ENCODE peak calls at places on chromosomes 1 and 21, in four cellular contexts. One of them, this sample, is unnamed.
A peak's percentile ranks its signal among the peaks of the same experiment; 100 is the strongest.

GRCh38 chr1:118136511-118136937 is 48.5 kb downstream of the SPAG17 start:
- DNase-seq in HepG2: no peak
- DNase-seq in breast epithelium: no peak
- DNase-seq in upper lobe of left lung: no peak
- DNase-seq in this sample: no peak

GRCh38 chr1:40712997-40713396 is 21.5 kb downstream of the NFYC start:
- DNase-seq in breast epithelium: no peak
- DNase-seq in HepG2: no peak
- DNase-seq in upper lobe of left lung: no peak
- DNase-seq in this sample: no peak

GRCh38 chr1:211331011-211331709 is 4.5 kb downstream of the TRAF5 start:
- DNase-seq in HepG2: no peak
- DNase-seq in upper lobe of left lung: no peak
- DNase-seq in breast epithelium: no peak
- DNase-seq in this sample: no peak

GRCh38 chr1:34908369-34908768 is 21.1 kb downstream of the DLGAP3 start:
- DNase-seq in upper lobe of left lung: no peak
- DNase-seq in HepG2: no peak
- DNase-seq in breast epithelium: no peak
- DNase-seq in this sample: no peak

GRCh38 chr1:214977133-214977532 is 105.4 kb upstream of the KCNK2 start:
- DNase-seq in upper lobe of left lung: no peak
- DNase-seq in breast epithelium: no peak
- DNase-seq in HepG2: no peak
- DNase-seq in this sample: no peak

GRCh38 chr1:157163273-157164127 is 25.3 kb upstream of the ETV3 start:
- DNase-seq in HepG2: peak; percentile 38
- DNase-seq in upper lobe of left lung: peak; percentile 56
- DNase-seq in breast epithelium: peak; percentile 50
- DNase-seq in this sample: peak; percentile 87

GRCh38 chr1:236341298-236341697 is 52.8 kb upstream of the EDARADD start:
- DNase-seq in HepG2: no peak
- DNase-seq in breast epithelium: no peak
- DNase-seq in upper lobe of left lung: no peak
- DNase-seq in this sample: no peak

GRCh38 chr1:145720556-145720877 is 1.2 kb downstream of the CD160 start:
- DNase-seq in breast epithelium: no peak
- DNase-seq in upper lobe of left lung: no peak
- DNase-seq in HepG2: no peak
- DNase-seq in this sample: peak; percentile 39

GRCh38 chr1:228343211-228343661 is 63.4 kb downstream of the TRIM11 start:
- DNase-seq in upper lobe of left lung: no peak
- DNase-seq in breast epithelium: no peak
- DNase-seq in HepG2: no peak
- DNase-seq in this sample: no peak

GRCh38 chr1:12547586-12548225 is 70.3 kb downstream of the DHRS3 start:
- DNase-seq in breast epithelium: no peak
- DNase-seq in HepG2: no peak
- DNase-seq in upper lobe of left lung: no peak
- DNase-seq in this sample: no peak

GRCh38 chr21:42461185-42461520 is 34.9 kb downstream of the RSPH1 start:
- DNase-seq in HepG2: no peak
- DNase-seq in breast epithelium: no peak
- DNase-seq in upper lobe of left lung: no peak
- DNase-seq in this sample: no peak

GRCh38 chr1:64539279-64539678 is 69.3 kb downstream of the CACHD1 start:
- DNase-seq in upper lobe of left lung: no peak
- DNase-seq in breast epithelium: no peak
- DNase-seq in HepG2: no peak
- DNase-seq in this sample: no peak

GRCh38 chr1:246158131-246158530 is 348.9 kb downstream of the SMYD3 start:
- DNase-seq in upper lobe of left lung: no peak
- DNase-seq in breast epithelium: no peak
- DNase-seq in HepG2: no peak
- DNase-seq in this sample: no peak

GRCh38 chr1:203307690-203308126 is 2.4 kb downstream of the BTG2 start:
- DNase-seq in HepG2: no peak
- DNase-seq in upper lobe of left lung: no peak
- DNase-seq in breast epithelium: no peak
- DNase-seq in this sample: no peak

GRCh38 chr21:45033791-45034555 is 40.4 kb upstream of the ADARB1 start:
- DNase-seq in breast epithelium: no peak
- DNase-seq in upper lobe of left lung: no peak
- DNase-seq in HepG2: no peak
- DNase-seq in this sample: no peak

GRCh38 chr1:31944205-31945089 is 6.3 kb upstream of the PTP4A2 start:
- DNase-seq in HepG2: peak; percentile 46
- DNase-seq in breast epithelium: peak; percentile 49
- DNase-seq in upper lobe of left lung: peak; percentile 94
- DNase-seq in this sample: peak; percentile 98

GRCh38 chr1:58031416-58031815 is 515.1 kb downstream of the OMA1 start:
- DNase-seq in upper lobe of left lung: no peak
- DNase-seq in breast epithelium: no peak
- DNase-seq in HepG2: no peak
- DNase-seq in this sample: no peak

GRCh38 chr1:181743878-181744312 is 260.6 kb downstream of the CACNA1E start:
- DNase-seq in HepG2: no peak
- DNase-seq in breast epithelium: no peak
- DNase-seq in upper lobe of left lung: peak; percentile 65
- DNase-seq in this sample: no peak

GRCh38 chr1:73813726-73814125 is 384.2 kb downstream of the LRRIQ3 start:
- DNase-seq in breast epithelium: no peak
- DNase-seq in HepG2: no peak
- DNase-seq in upper lobe of left lung: peak; percentile 30
- DNase-seq in this sample: no peak

GRCh38 chr1:241771117-241771516 is 76.9 kb upstream of the EXO1 start:
- DNase-seq in HepG2: no peak
- DNase-seq in breast epithelium: no peak
- DNase-seq in upper lobe of left lung: no peak
- DNase-seq in this sample: no peak

GRCh38 chr1:226846801-226847200 is 23.6 kb upstream of the PSEN2 start:
- DNase-seq in upper lobe of left lung: no peak
- DNase-seq in HepG2: no peak
- DNase-seq in breast epithelium: no peak
- DNase-seq in this sample: no peak

GRCh38 chr1:67716800-67717199 is 31.8 kb downstream of the GADD45A start:
- DNase-seq in upper lobe of left lung: no peak
- DNase-seq in HepG2: no peak
- DNase-seq in breast epithelium: peak; percentile 68
- DNase-seq in this sample: no peak

GRCh38 chr1:156865865-156866678 is 5.4 kb downstream of the NTRK1 start:
- DNase-seq in breast epithelium: no peak
- DNase-seq in upper lobe of left lung: no peak
- DNase-seq in HepG2: no peak
- DNase-seq in this sample: no peak

GRCh38 chr21:34881421-34881820 is 167.7 kb downstream of the RUNX1 start:
- DNase-seq in breast epithelium: no peak
- DNase-seq in HepG2: no peak
- DNase-seq in upper lobe of left lung: no peak
- DNase-seq in this sample: no peak

GRCh38 chr1:38270241-38270871 is 223.8 kb upstream of the POU3F1 start:
- DNase-seq in breast epithelium: no peak
- DNase-seq in upper lobe of left lung: no peak
- DNase-seq in HepG2: no peak
- DNase-seq in this sample: peak; percentile 41

GRCh38 chr21:31354122-31354521 is 10.1 kb upstream of the TIAM1 start:
- DNase-seq in upper lobe of left lung: no peak
- DNase-seq in breast epithelium: no peak
- DNase-seq in HepG2: no peak
- DNase-seq in this sample: no peak

GRCh38 chr1:245621589-245621988 is 466.8 kb downstream of the KIF26B start:
- DNase-seq in upper lobe of left lung: no peak
- DNase-seq in breast epithelium: no peak
- DNase-seq in HepG2: no peak
- DNase-seq in this sample: no peak

GRCh38 chr1:24793762-24794161 is 48.5 kb downstream of the CLIC4 start:
- DNase-seq in HepG2: no peak
- DNase-seq in upper lobe of left lung: no peak
- DNase-seq in breast epithelium: no peak
- DNase-seq in this sample: no peak
- TF ChIP-seq POLR2AphosphoS5 in HepG2: no peak
- TF ChIP-seq POLR2AphosphoS5 in upper lobe of left lung: peak; percentile 23
- TF ChIP-seq POLR2AphosphoS5 in breast epithelium: no peak
- TF ChIP-seq POLR2AphosphoS5 in this sample: peak; percentile 23

DNA sequence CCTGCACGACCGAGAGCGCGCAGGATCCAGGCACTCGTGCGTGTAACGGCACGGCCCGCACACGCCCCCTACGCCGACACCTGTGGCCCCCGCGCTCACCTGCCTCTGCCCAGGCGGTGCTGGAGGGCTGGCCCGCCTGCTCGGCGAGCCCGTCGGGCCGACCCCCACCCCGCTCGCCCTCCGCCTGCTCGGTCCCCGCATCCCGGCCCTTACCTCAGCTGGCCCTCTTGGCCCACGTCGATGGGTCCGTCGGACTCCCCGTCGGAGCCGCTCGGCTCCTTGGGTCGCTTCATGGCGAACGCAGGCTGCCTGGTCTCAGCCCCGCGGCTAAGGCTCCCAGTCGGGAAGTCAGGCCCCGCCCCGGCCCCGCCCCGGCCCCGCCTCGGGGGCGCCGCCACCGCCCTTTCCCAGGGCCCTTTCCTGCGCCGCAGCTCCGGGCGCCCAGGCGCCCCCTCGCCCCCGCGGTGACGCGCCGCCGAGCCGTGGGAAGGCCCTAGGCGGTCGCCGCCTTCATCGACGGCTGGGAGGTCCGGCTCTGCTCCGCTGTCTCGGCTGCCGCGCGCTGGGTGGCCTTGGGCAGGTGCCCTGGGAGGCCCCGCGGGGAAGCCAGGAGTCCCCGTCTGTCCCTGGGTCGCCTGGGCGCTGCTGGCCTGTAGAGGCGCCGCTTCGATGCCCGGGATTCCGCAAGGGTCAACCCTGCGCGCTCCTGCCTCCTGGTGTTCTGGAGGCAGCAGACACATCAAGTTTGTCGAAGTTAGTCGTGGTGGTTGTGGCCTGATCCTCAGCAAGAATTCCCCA is at the start of gene HEYL:
- DNase-seq in breast epithelium: no peak
- DNase-seq in HepG2: peak; percentile 40
- DNase-seq in upper lobe of left lung: peak; percentile 83
- DNase-seq in this sample: peak; percentile 89
- TF ChIP-seq CTCF in breast epithelium: peak; percentile 15
- TF ChIP-seq CTCF in HepG2: peak; percentile 62
- TF ChIP-seq CTCF in upper lobe of left lung: peak; percentile 77
- TF ChIP-seq CTCF in this sample: no peak

GRCh38 chr1:160112370-160112769 is 3.2 kb upstream of the ATP1A2 start:
- DNase-seq in breast epithelium: no peak
- DNase-seq in upper lobe of left lung: no peak
- DNase-seq in HepG2: no peak
- DNase-seq in this sample: no peak

GRCh38 chr1:160115545-160116276 is at the start of gene ATP1A2:
- DNase-seq in breast epithelium: no peak
- DNase-seq in upper lobe of left lung: no peak
- DNase-seq in HepG2: no peak
- DNase-seq in this sample: no peak

GRCh38 chr1:160116277-160117147 is 953 bp downstream of the ATP1A2 start:
- DNase-seq in breast epithelium: no peak
- DNase-seq in upper lobe of left lung: no peak
- DNase-seq in HepG2: no peak
- DNase-seq in this sample: no peak

GRCh38 chr1:160114085-160114484 is 1.5 kb upstream of the ATP1A2 start:
- DNase-seq in HepG2: no peak
- DNase-seq in upper lobe of left lung: no peak
- DNase-seq in breast epithelium: no peak
- DNase-seq in this sample: no peak

GRCh38 chr1:160113407-160113806 is 2.2 kb upstream of the ATP1A2 start:
- DNase-seq in breast epithelium: no peak
- DNase-seq in upper lobe of left lung: no peak
- DNase-seq in HepG2: no peak
- DNase-seq in this sample: no peak
- H3K4me1 ChIP-seq in breast epithelium: no peaks in the 10 kb centered on the region
- H3K4me1 ChIP-seq in upper lobe of left lung: peaks cover 2% of the 10 kb centered on the region
- H3K4me1 ChIP-seq in HepG2: peaks cover 89% of the 10 kb centered on the region
- H3K4me1 ChIP-seq in this sample: no peaks in the 10 kb centered on the region

GRCh38 chr1:20481158-20481617 is 4.8 kb downstream of the CAMK2N1 start:
- DNase-seq in upper lobe of left lung: no peak
- DNase-seq in HepG2: peak; percentile 69
- DNase-seq in breast epithelium: no peak
- DNase-seq in this sample: no peak
- TF ChIP-seq POLR2AphosphoS5 in upper lobe of left lung: no peak
- TF ChIP-seq POLR2AphosphoS5 in HepG2: no peak
- TF ChIP-seq POLR2AphosphoS5 in breast epithelium: no peak
- TF ChIP-seq POLR2AphosphoS5 in this sample: no peak

DNA sequence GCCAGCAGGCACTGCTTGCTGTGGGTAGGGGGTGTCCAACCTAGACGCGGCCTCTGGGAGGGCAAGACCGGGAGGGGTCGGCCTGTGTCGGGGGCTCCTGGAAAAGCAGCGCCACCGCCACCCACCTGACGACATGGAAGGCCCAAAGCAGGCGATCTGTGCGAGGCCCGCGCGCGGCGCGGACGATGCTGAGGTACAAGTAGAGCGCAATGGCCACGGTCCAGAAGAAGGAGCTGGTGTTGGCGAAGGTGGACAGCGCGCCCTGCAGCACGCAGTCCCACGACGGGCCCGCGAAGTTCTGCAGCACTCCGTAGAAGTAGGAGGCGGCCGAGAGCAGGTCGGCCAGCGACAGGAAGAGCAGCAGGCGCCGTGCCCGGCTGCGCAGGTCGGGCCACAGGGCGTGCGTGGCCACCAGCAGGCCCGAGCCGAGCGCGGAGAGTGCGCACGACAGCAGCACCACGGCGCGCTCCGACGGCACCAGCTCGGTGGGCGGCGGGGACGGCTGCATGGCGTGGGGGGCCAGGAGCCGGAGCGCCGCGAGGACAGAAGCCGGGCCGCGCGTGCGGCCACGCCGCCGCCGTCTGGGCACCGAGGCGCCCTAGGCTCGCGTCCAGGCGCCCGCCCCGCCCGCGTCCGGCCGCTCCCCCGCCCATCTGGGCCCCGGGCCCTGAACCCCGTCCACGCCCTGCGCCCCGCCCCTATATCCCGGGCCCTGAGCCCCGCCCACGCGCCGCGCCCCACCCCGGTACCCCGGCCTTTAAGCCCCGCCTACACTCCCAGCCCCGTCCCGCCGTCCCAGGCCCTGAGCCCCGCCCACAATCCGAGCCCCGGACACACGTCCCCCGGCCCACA is at the start of gene GPR157:
- DNase-seq in breast epithelium: peak; percentile 81
- DNase-seq in upper lobe of left lung: peak; percentile 95
- DNase-seq in HepG2: peak; percentile 62
- DNase-seq in this sample: peak; percentile 97
- TF ChIP-seq CTCF in breast epithelium: no peak
- TF ChIP-seq CTCF in upper lobe of left lung: peak; percentile 41
- TF ChIP-seq CTCF in HepG2: peak; percentile 57
- TF ChIP-seq CTCF in this sample: no peak

GRCh38 chr1:234544094-234544579 is 65.2 kb upstream of the TARBP1 start:
- DNase-seq in upper lobe of left lung: peak; percentile 66
- DNase-seq in HepG2: peak; percentile 78
- DNase-seq in breast epithelium: peak; percentile 58
- DNase-seq in this sample: peak; percentile 36
- H3K4me1 ChIP-seq in upper lobe of left lung: peaks cover 34% of the 10 kb centered on the region
- H3K4me1 ChIP-seq in HepG2: peaks cover 58% of the 10 kb centered on the region
- H3K4me1 ChIP-seq in breast epithelium: no peaks in the 10 kb centered on the region
- H3K4me1 ChIP-seq in this sample: no peaks in the 10 kb centered on the region

This sample was measured in spleen.